ENCODE peak calls at places on chromosomes 16 and 17, in seven cellular contexts. V is uterus; G is A549; O is right atrium auricular region; Z is heart right ventricle; K is ovary; T is CD8-positive, alpha-beta T cell. A is an unnamed sample. For H3K9me3, the result is how much of the 10 kb centered on the place peaks cover.

GRCh38 chr17:18925187-18925586 is 26.8 kb upstream of the SLC5A10 start:
- DNase-seq in V (no peak), G (no peak), O (no peak), Z (no peak), K (no peak), T (no peak), A (no peak)

GRCh38 chr16:4680673-4681470 is 12.5 kb upstream of the NUDT16L1 start:
- DNase-seq in V (no peak), G (no peak), O (no peak), Z (peak), K (peak), T (no peak), A (no peak)

GRCh38 chr17:34519286-34519685 is 60.1 kb upstream of the TMEM132E start:
- DNase-seq in V (no peak), G (peak), O (no peak), Z (no peak), K (no peak), T (no peak), A (no peak)

GRCh38 chr17:68580236-68580903 is 20.8 kb downstream of the FAM20A start:
- DNase-seq in V (peak), G (no peak), O (no peak), Z (no peak), K (peak), T (no peak), A (no peak)

GRCh38 chr17:10661377-10661906 is 4.3 kb upstream of the MYH3 start:
- DNase-seq in V (no peak), G (no peak), O (no peak), Z (no peak), K (no peak), T (no peak), A (no peak)

GRCh38 chr16:86044241-86044671 is 145.3 kb downstream of the IRF8 start:
- DNase-seq in V (no peak), G (peak), O (no peak), Z (peak), K (no peak), T (peak), A (no peak)

GRCh38 chr16:57736419-57737281 is 1.1 kb downstream of the KATNB1 start:
- DNase-seq in V (no peak), G (peak), O (peak), Z (no peak), K (peak), T (peak), A (no peak)

GRCh38 chr16:66440271-66440802 is 13.2 kb downstream of the BEAN1 start:
- DNase-seq in V (no peak), G (no peak), O (no peak), Z (no peak), K (no peak), T (no peak), A (no peak)

GRCh38 chr16:81004646-81005353 is 1.9 kb downstream of the CMC2 start:
- DNase-seq in V (peak), G (peak), O (no peak), Z (no peak), K (peak), T (no peak), A (no peak)

GRCh38 chr17:60077226-60077625 is 1.5 kb downstream of the HEATR6 start:
- DNase-seq in V (no peak), G (no peak), O (no peak), Z (no peak), K (no peak), T (no peak), A (no peak)

GRCh38 chr16:11159189-11159588 is 96.8 kb downstream of the SOCS1 start:
- DNase-seq in V (no peak), G (no peak), O (no peak), Z (no peak), K (no peak), T (no peak), A (no peak)

GRCh38 chr16:53071748-53072301 is 17.0 kb downstream of the CHD9 start:
- DNase-seq in V (peak), G (no peak), O (no peak), Z (peak), K (peak), T (no peak), A (no peak)

GRCh38 chr16:63135069-63135468 is 1098.8 kb upstream of the CDH8 start:
- DNase-seq in V (no peak), G (no peak), O (no peak), Z (no peak), K (no peak), T (no peak), A (no peak)

GRCh38 chr16:63130942-63131341 is 1094.7 kb upstream of the CDH8 start:
- DNase-seq in V (no peak), G (no peak), O (no peak), Z (no peak), K (no peak), T (no peak), A (no peak)

GRCh38 chr16:63129411-63130125 is 1093.3 kb upstream of the CDH8 start:
- DNase-seq in V (no peak), G (no peak), O (no peak), Z (no peak), K (no peak), T (no peak), A (no peak)

DNA sequence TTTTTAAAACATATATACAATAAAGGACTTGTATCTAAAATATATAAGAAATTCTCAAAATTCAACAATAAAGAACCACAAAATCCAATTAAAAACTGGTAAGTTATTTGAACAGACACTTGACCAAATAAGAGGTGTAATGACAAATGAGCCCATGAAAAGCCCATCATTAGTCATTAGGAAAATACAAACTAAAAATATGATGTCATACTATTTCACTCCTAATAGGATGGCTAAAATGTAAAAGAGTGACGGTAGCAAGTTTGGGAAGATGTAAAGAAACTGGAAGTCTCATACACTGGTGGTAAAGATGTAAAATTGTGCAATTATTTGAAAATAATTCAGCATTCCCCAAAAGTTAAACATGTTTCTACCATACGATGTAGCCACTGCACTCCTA is 1095.3 kb upstream of the CDH8 start:
- DNase-seq in V (no peak), G (no peak), O (no peak), Z (no peak), K (no peak), T (no peak), A (no peak)
- H3K9me3 ChIP-seq in V (under half), G (under half), O (under half), Z (under half), K (under half), T (under half), A (under half)

GRCh38 chr17:14886200-14886739 is 378.9 kb downstream of the PMP22 start:
- DNase-seq in V (no peak), G (peak), O (no peak), Z (no peak), K (no peak), T (no peak), A (no peak)
- H3K9me3 ChIP-seq in V (under half), G (under half), O (under half), Z (under half), K (under half), T (under half), A (under half)

GRCh38 chr16:79662673-79663313 is 62.3 kb upstream of the MAF start:
- DNase-seq in V (no peak), G (no peak), O (no peak), Z (no peak), K (no peak), T (no peak), A (no peak)

GRCh38 chr16:79662122-79662521 is 61.6 kb upstream of the MAF start:
- DNase-seq in V (no peak), G (no peak), O (no peak), Z (no peak), K (no peak), T (no peak), A (no peak)

GRCh38 chr16:79664407-79664806 is 63.9 kb upstream of the MAF start:
- DNase-seq in V (no peak), G (no peak), O (no peak), Z (no peak), K (no peak), T (no peak), A (no peak)

GRCh38 chr16:79659352-79659751 is 58.8 kb upstream of the MAF start:
- DNase-seq in V (no peak), G (no peak), O (no peak), Z (no peak), K (no peak), T (no peak), A (no peak)

DNA sequence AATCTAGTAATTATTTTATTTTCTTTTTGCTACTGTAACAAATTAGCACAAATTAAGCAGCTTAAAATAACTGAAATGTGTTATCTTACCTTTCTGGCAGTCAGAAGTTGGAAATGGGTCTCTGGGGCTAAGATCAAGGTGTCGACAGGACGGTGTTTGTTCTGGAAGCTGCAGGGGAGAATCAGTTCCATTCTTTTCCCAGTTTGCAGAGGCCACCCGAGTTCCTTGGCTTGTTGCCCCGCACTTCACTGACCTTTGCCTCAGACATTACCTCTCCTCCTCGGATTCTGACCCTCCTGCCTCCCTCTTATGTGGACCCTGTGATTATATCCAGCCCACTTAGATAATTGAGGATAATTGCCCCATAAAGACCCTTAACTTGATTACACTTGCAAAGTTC is 61.0 kb upstream of the MAF start:
- DNase-seq in V (no peak), G (no peak), O (no peak), Z (no peak), K (no peak), T (no peak), A (no peak)
- H3K9me3 ChIP-seq in V (under half), G (under half), O (under half), Z (under half), K (under half), T (under half), A (under half)

GRCh38 chr17:16551878-16552636 is 16.9 kb downstream of the ZNF287 start:
- DNase-seq in V (no peak), G (peak), O (no peak), Z (no peak), K (no peak), T (no peak), A (no peak)
- H3K9me3 ChIP-seq in V (half or more), G (half or more), O (half or more), Z (half or more), K (under half), T (half or more), A (half or more)

DNA sequence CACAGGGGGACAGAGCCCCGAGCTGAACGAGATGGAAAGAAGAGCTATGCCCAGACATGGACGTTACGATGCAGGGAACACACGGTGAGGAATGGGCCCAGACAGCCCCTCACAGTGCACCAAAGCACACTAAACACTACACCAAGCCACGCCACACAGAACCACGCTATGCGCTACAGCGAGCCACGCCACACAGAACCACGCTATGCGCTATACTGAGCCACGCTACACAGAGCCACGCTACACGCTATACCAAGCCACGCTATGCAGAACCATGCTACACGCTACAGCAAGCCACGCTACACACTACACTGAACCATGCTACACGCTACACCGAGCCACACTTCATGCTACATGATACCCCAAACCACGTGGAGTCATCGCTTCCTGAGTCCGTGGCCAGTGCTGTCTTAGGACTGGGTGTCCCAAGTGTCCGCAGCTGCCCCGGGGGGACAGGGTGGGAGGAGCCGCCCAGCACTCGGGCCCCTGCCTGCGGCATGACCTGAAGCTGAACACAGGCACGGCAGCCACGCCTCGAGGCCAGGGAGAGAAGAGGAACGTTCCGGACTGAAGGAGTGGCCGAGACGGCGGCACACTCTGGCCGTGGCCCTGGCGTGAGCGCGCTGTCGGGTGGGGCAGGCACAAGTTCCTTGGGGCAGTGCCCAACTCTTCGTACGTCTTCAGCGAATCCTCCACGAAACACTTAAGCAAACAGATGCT is 61.3 kb downstream of the LMF1 start:
- DNase-seq in V (no peak), G (no peak), O (no peak), Z (peak), K (no peak), T (no peak), A (no peak)
- H3K9me3 ChIP-seq in V (under half), G (under half), O (under half), Z (under half), K (under half), T (under half), A (under half)

GRCh38 chr17:80694992-80695912 is 150.6 kb downstream of the RPTOR start:
- DNase-seq in V (no peak), G (no peak), O (no peak), Z (no peak), K (peak), T (no peak), A (no peak)

GRCh38 chr17:80695979-80696378 is 151.3 kb downstream of the RPTOR start:
- DNase-seq in V (no peak), G (no peak), O (no peak), Z (no peak), K (no peak), T (no peak), A (no peak)

GRCh38 chr17:80696964-80697363 is 152.3 kb downstream of the RPTOR start:
- DNase-seq in V (no peak), G (no peak), O (no peak), Z (no peak), K (no peak), T (no peak), A (no peak)

GRCh38 chr17:80698297-80698696 is 153.7 kb downstream of the RPTOR start:
- DNase-seq in V (no peak), G (no peak), O (no peak), Z (no peak), K (no peak), T (no peak), A (no peak)

GRCh38 chr17:80696456-80696855 is 151.8 kb downstream of the RPTOR start:
- DNase-seq in V (no peak), G (no peak), O (no peak), Z (no peak), K (peak), T (no peak), A (no peak)
- H3K9me3 ChIP-seq in V (under half), G (under half), O (under half), Z (under half), K (under half), T (under half), A (under half)

GRCh38 chr16:35181422-35182030 is 1722.1 kb downstream of the TP53TG3F start:
- DNase-seq in V (no peak), G (no peak), O (no peak), Z (no peak), K (no peak), T (no peak), A (no peak)
- H3K9me3 ChIP-seq in V (under half), G (under half), O (under half), Z (under half), K (under half), T (under half), A (under half)

GRCh38 chr16:35692824-35693223 is 2233.4 kb downstream of the TP53TG3F start:
- DNase-seq in V (no peak), G (no peak), O (no peak), Z (no peak), K (no peak), T (no peak), A (no peak)
- H3K9me3 ChIP-seq in V (under half), G (under half), O (under half), Z (under half), K (under half), T (under half), A (under half)

GRCh38 chr16:71448274-71448866 is 6.5 kb upstream of the TLE7 start:
- DNase-seq in V (no peak), G (no peak), O (no peak), Z (no peak), K (no peak), T (no peak), A (no peak)

GRCh38 chr16:71449020-71449419 is 7.2 kb upstream of the TLE7 start:
- DNase-seq in V (no peak), G (no peak), O (no peak), Z (no peak), K (no peak), T (no peak), A (no peak)

GRCh38 chr16:71456801-71457200 is 5.2 kb downstream of the ZNF23 start:
- DNase-seq in V (no peak), G (no peak), O (no peak), Z (no peak), K (no peak), T (no peak), A (no peak)

DNA sequence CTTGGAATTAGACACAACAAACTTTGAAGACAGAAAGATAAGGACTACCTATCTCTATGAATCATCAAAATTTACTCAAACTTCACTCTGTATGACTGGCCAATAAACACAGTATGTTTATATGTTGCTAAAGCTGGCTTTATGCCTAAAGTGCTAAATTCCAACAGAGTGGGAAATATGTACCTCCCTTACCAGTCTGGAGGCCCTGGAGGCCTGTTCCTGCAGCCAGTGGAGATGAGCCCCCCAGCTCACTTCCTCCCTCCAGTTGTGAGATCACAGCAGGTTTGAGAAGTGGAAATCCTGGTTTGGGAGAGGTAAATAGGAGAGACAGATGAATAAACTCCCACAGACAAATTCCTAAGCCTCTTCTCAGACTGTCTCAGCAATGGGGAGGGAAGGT is 9.0 kb downstream of the ZNF23 start:
- DNase-seq in V (no peak), G (no peak), O (no peak), Z (no peak), K (no peak), T (no peak), A (no peak)
- H3K9me3 ChIP-seq in V (half or more), G (half or more), O (half or more), Z (under half), K (under half), T (under half), A (under half)